ENCODE peak calls at places on chromosomes 7 and 10, in five cellular contexts. T, M, W, K and H are unnamed samples.

GRCh38 chr7:92680458-92680857 is 90.3 kb upstream of the FAM133B start:
- DNase-seq in T (no peak), M (peak), W (peak), K (no peak), H (no peak)

GRCh38 chr7:16644987-16645592 is 464 bp downstream of the ANKMY2 start:
- DNase-seq in M (peak), K (no peak), W (peak), T (no peak), H (no peak)

GRCh38 chr7:68936501-68936900 is 661.8 kb upstream of the AUTS2 start:
- DNase-seq in T (no peak), K (no peak), W (no peak), M (no peak), H (no peak)

GRCh38 chr7:40177071-40177470 is 42.3 kb downstream of the SUGCT start:
- DNase-seq in M (no peak), T (no peak), W (no peak), K (no peak), H (no peak)

GRCh38 chr10:103502849-103503660 is 9.6 kb downstream of the NEURL1 start:
- DNase-seq in K (no peak), T (no peak), W (no peak), M (no peak), H (no peak)

GRCh38 chr7:33774762-33775523 is 130.4 kb upstream of the BMPER start:
- DNase-seq in T (peak), W (peak), M (peak), K (peak), H (peak)

GRCh38 chr7:96561892-96562291 is 147.8 kb downstream of the SEM1 start:
- DNase-seq in K (no peak), M (no peak), W (no peak), T (no peak), H (no peak)

GRCh38 chr7:132437730-132438129 is 138.5 kb downstream of the PLXNA4 start:
- DNase-seq in K (no peak), T (no peak), W (no peak), M (no peak), H (no peak)

GRCh38 chr10:84114088-84114667 is 25.1 kb upstream of the GHITM start:
- DNase-seq in K (no peak), M (peak), W (peak), T (no peak), H (peak)

GRCh38 chr7:80392229-80393169 is 119.4 kb downstream of the GNAT3 start:
- DNase-seq in T (no peak), M (peak), W (peak), K (no peak), H (peak)

GRCh38 chr10:114519306-114519669 is 115.0 kb upstream of the AFAP1L2 start:
- DNase-seq in K (no peak), M (peak), W (no peak), T (no peak), H (peak)

GRCh38 chr10:132480356-132480755 is 57.2 kb upstream of the INPP5A start:
- DNase-seq in T (no peak), K (peak), M (no peak), W (no peak), H (peak)

GRCh38 chr7:37336259-37336658 is 112.4 kb downstream of the ELMO1 start:
- DNase-seq in K (no peak), M (no peak), W (no peak), T (no peak), H (no peak)

GRCh38 chr10:84452006-84452405 is 123.6 kb downstream of the CCSER2 start:
- DNase-seq in M (peak), T (no peak), W (peak), K (no peak), H (peak)

GRCh38 chr10:52316005-52316404 is 1.9 kb downstream of the DKK1 start:
- DNase-seq in T (no peak), M (peak), K (no peak), W (no peak), H (no peak)

GRCh38 chr10:78756604-78757442 is 311.9 kb upstream of the ZMIZ1 start:
- DNase-seq in M (peak), W (peak), K (peak), T (peak), H (peak)

GRCh38 chr10:46215426-46215825 is 71.4 kb upstream of the ANTXRL start:
- DNase-seq in K (no peak), T (no peak), W (no peak), M (no peak), H (no peak)

GRCh38 chr10:91340613-91341362 is 69.4 kb upstream of the HECTD2 start:
- DNase-seq in T (peak), W (peak), M (peak), K (peak), H (peak)

GRCh38 chr7:157690058-157690832 is 353.4 kb downstream of the DNAJB6 start:
- DNase-seq in M (peak), T (no peak), W (peak), K (peak), H (no peak)

GRCh38 chr7:157693071-157693520 is 356.3 kb downstream of the DNAJB6 start:
- DNase-seq in M (no peak), K (no peak), W (no peak), T (no peak), H (no peak)

GRCh38 chr7:157692156-157693011 is 355.6 kb downstream of the DNAJB6 start:
- DNase-seq in W (no peak), M (no peak), K (no peak), T (no peak), H (no peak)

GRCh38 chr7:157690833-157691382 is 354.1 kb downstream of the DNAJB6 start:
- DNase-seq in W (peak), K (peak), T (no peak), M (peak), H (peak)

DNA sequence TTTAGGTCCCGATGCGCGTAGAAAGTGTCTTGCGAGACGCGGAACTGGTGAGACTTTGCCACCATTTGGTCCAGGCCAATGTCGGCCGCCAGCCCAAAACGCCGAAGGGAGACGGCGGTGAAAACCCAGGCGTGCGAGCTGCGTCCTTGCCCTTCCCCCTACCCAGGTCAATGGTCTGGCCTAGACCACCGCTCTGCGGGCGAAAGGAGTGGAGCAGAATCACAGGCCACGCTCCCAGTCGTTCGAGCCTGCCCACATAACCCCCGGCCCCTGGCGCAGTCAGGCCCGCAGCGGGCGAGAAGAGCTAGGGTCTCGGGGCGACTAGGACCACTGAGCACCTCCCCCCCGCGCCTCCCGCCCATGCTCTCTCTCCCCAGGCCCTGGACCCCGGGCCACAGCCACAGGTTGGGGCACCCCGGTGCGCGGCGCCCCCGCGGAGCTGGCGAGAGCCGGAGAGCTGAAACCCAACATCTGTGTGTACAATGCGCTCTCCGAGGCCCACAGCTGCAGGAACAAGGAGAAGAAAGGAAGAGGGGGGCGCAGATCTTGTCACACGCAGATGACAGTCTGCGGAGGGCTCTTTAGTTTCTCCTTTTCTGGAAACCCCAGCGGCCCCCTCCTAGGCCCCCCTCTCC is 354.8 kb downstream of the DNAJB6 start:
- DNase-seq in K (no peak), M (no peak), W (peak), T (no peak), H (no peak)
- H3K4me3 ChIP-seq in K (peak), M (no peak), W (peak), T (no peak), H (no peak)

GRCh38 chr10:117743517-117743916 is 201.0 kb downstream of the EMX2 start:
- DNase-seq in K (no peak), M (no peak), W (no peak), T (no peak), H (no peak)
- TF ChIP-seq CTCF in K (no peak), M (no peak), W (no peak), T (no peak), H (no peak)

GRCh38 chr10:72695496-72695895 is 3.6 kb downstream of the MCU start:
- DNase-seq in T (no peak), W (no peak), K (no peak), M (no peak), H (no peak)
- H3K4me3 ChIP-seq in T (no peak), W (no peak), K (peak), M (no peak), H (no peak)

GRCh38 chr7:138002096-138002827 is 376 bp upstream of the CREB3L2 start:
- DNase-seq in K (peak), M (peak), W (peak), T (peak), H (peak)
- TF ChIP-seq CTCF in K (peak), M (peak), W (peak), T (peak), H (peak)

DNA sequence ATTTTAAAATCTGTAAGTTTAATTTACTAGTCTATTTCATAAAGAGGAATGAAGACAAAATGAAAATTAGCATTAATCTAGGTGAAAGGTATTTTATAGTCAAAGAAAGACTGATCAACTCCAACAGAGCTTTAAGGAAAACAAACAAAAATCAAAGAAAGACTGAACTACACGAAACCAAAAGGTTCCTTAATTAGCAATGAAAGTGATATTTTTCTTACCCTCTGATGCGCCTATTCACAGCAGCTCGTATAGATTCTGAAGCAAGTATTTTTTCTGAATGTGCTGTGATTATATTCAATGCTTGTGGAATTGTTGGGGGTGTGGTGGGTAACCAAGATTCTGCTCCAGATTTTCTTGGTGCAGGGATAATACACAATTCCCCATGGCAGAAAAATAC is 11.8 kb downstream of the ECD start:
- DNase-seq in K (no peak), W (no peak), T (no peak), M (no peak), H (no peak)
- H3K4me3 ChIP-seq in K (no peak), W (no peak), T (no peak), M (no peak), H (no peak)

DNA sequence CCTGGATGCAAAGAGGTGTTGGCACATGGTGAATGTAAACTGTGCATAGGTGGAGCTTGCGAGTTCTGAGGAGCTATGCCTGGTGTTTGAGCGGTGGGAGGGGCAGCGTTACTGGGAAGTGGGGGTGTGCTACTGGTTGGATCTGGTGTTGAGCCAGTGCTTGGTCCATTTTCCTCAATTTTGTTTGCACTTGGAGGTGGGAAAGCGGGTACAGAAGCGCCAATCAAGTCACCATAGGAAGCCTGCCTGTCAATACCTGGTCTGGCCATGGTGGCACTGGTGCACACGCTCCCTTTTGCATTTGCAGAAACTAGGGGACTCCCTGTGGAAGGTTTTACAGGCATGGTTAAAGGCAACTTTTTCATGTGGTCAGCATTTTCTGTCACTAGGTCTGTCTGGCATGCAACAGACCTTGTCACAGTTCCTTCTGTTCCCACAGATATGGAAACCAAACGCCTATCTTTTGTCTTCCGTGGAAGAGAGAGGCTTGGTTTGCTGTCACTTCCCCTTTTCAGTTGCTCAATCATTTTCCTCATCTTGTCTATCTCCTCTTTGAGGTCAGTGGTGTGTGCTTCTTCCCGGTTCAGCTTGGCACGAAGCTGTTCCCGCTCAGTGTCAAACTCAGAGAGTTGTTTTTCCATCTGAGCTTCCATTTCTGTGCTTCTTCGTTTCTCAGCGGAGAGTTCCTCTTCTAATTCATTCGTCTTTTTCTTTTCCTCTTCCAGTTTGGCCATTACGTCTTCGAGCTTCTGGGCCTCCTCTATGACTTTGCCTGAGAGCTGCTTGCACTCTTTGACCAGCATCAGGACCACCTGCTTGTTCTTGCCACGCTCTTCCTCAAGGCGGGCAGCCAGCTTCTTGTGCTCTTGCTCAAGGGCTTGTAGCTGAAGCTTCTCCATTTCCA is 81.1 kb downstream of the CTTNBP2 start:
- DNase-seq in W (no peak), K (no peak), M (no peak), T (no peak), H (no peak)
- TF ChIP-seq CTCF in W (no peak), K (no peak), M (no peak), T (no peak), H (no peak)

GRCh38 chr10:24202181-24202570 is 6.8 kb upstream of the KIAA1217 start:
- DNase-seq in M (no peak), T (no peak), K (no peak), W (no peak), H (no peak)
- H3K4me3 ChIP-seq in M (no peak), T (no peak), K (no peak), W (no peak), H (no peak)

GRCh38 chr10:8042864-8043568 is 11.5 kb upstream of the GATA3 start:
- DNase-seq in M (no peak), T (no peak), W (no peak), K (no peak), H (no peak)

GRCh38 chr10:8045728-8046494 is 8.6 kb upstream of the GATA3 start:
- DNase-seq in K (no peak), M (no peak), W (no peak), T (no peak), H (no peak)

GRCh38 chr10:8044331-8044907 is 10.1 kb upstream of the GATA3 start:
- DNase-seq in W (no peak), K (no peak), T (no peak), M (no peak), H (no peak)

GRCh38 chr10:8043569-8044306 is 10.8 kb upstream of the GATA3 start:
- DNase-seq in M (no peak), T (no peak), W (no peak), K (no peak), H (no peak)

DNA sequence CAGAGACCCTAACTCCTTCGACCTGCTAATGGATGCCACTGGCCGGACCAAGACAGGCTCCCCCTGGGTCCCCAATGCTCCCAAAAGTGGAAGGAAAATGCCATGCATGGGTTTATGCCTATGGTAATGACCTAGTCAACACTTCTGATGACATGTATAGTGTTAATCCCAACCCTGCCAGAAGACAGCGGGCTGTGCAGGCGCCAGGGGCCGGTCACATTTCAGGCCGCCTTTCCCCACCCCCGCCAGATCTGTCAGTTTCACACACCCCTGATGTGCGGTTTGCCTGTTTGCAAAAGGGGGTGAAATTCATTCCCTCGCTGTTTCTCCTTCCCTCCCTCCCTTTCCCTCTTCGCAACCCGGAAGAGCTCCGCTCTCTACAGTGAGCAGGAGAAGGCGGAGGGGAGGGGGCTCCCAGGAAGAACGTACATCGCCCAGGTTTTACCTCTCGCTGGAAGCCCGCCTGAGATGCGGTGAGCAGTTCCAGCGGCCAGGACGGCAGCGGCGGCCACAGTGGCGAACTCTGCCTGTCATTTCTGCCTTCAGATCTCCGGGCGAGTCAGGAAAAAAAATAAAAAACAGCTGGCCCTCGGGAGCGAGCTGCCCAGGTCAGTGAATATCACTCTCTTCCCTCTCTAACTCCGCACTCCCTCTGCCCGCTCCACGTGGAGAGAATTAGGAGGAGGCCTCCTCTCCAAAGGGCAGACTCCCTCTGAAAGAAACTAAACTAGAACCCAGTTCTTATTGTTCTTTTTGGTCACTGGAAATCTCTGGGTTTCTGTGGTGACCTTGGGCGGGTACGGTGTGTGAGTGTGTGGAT is 9.4 kb upstream of the GATA3 start:
- DNase-seq in K (no peak), M (no peak), W (no peak), T (no peak), H (no peak)
- TF ChIP-seq CTCF in K (no peak), M (no peak), W (no peak), T (no peak), H (no peak)

GRCh38 chr7:127620406-127621233 is 2.7 kb upstream of the PAX4 start:
- DNase-seq in M (no peak), K (no peak), W (no peak), T (no peak), H (peak)
- H3K4me3 ChIP-seq in M (no peak), K (no peak), W (no peak), T (no peak), H (no peak)